ENCODE peak calls at places on chromosome 22, in four cellular contexts. R is lung, E is pancreas, J is heart left ventricle. Z is an unnamed sample. For H3K9me3, the result is how much of the 10 kb centered on the place peaks cover.

GRCh38 chr22:35620624-35621245 is 3.6 kb upstream of the MB start:
- DNase-seq in J (peak), E (no peak), R (no peak), Z (no peak)

GRCh38 chr22:34972498-34972897 is 93.5 kb upstream of the ISX start:
- DNase-seq in R (no peak), J (no peak), E (no peak), Z (no peak)

GRCh38 chr22:44085743-44086741 is 61.9 kb downstream of the PARVB start:
- DNase-seq in E (peak), J (peak), R (peak), Z (peak)

GRCh38 chr22:41557401-41558240 is 3.2 kb upstream of the CSDC2 start:
- DNase-seq in J (peak), E (peak), R (peak), Z (peak)

GRCh38 chr22:38953577-38954413 is 3.6 kb upstream of the APOBEC3A start:
- DNase-seq in E (no peak), J (no peak), R (no peak), Z (no peak)

GRCh38 chr22:39735776-39736175 is 157.8 kb downstream of the ENTHD1 start:
- DNase-seq in R (no peak), J (no peak), E (no peak), Z (no peak)

GRCh38 chr22:30605449-30606110 is 1.4 kb upstream of the TCN2 start:
- DNase-seq in R (peak), E (peak), J (peak), Z (peak)

GRCh38 chr22:44685384-44686056 is 16.5 kb upstream of the PRR5 start:
- DNase-seq in R (peak), E (no peak), J (no peak), Z (peak)

GRCh38 chr22:44879301-44879680 is 126.9 kb downstream of the ARHGAP8 start:
- DNase-seq in J (no peak), E (no peak), R (no peak), Z (no peak)

GRCh38 chr22:39528080-39528661 is 4.4 kb downstream of the RPS19BP1 start:
- DNase-seq in R (no peak), E (no peak), J (no peak), Z (no peak)

GRCh38 chr22:26648011-26648497 is 9.3 kb upstream of the MIAT start:
- DNase-seq in E (no peak), J (no peak), R (no peak), Z (no peak)

GRCh38 chr22:25759825-25760231 is 17.8 kb downstream of the MYO18B start:
- DNase-seq in J (no peak), E (no peak), R (peak), Z (no peak)

GRCh38 chr22:31329029-31329428 is 17.1 kb downstream of the PATZ1 start:
- DNase-seq in J (no peak), E (no peak), R (no peak), Z (no peak)

GRCh38 chr22:25199726-25200520 is at the start of gene CRYBB3:
- DNase-seq in R (no peak), E (no peak), J (no peak), Z (no peak)

GRCh38 chr22:31160328-31160978 is 471 bp downstream of the RNF185 start:
- DNase-seq in E (no peak), R (no peak), J (peak), Z (no peak)

GRCh38 chr22:30890689-30891442 is 77.7 kb downstream of the MORC2 start:
- DNase-seq in J (no peak), E (peak), R (no peak), Z (peak)

GRCh38 chr22:24420072-24420976 is 7.1 kb upstream of the ADORA2A start:
- DNase-seq in J (no peak), R (no peak), E (no peak), Z (no peak)

GRCh38 chr22:40463017-40463631 is 92.7 kb downstream of the SGSM3 start:
- DNase-seq in E (no peak), R (no peak), J (peak), Z (no peak)

GRCh38 chr22:30247974-30248373 is 1.4 kb upstream of the LIF start:
- DNase-seq in R (no peak), J (no peak), E (no peak), Z (no peak)

GRCh38 chr22:39654959-39655579 is 84.5 kb downstream of the CACNA1I start:
- DNase-seq in E (no peak), J (no peak), R (no peak), Z (peak)

GRCh38 chr22:40240160-40240559 is 62.4 kb downstream of the TNRC6B start:
- DNase-seq in R (no peak), E (no peak), J (no peak), Z (no peak)

GRCh38 chr22:39068033-39068785 is 8.9 kb upstream of the APOBEC3G start:
- DNase-seq in R (no peak), J (no peak), E (no peak), Z (no peak)

GRCh38 chr22:39241632-39242388 is 3.0 kb downstream of the PDGFB start:
- DNase-seq in E (peak), J (peak), R (no peak), Z (no peak)

DNA sequence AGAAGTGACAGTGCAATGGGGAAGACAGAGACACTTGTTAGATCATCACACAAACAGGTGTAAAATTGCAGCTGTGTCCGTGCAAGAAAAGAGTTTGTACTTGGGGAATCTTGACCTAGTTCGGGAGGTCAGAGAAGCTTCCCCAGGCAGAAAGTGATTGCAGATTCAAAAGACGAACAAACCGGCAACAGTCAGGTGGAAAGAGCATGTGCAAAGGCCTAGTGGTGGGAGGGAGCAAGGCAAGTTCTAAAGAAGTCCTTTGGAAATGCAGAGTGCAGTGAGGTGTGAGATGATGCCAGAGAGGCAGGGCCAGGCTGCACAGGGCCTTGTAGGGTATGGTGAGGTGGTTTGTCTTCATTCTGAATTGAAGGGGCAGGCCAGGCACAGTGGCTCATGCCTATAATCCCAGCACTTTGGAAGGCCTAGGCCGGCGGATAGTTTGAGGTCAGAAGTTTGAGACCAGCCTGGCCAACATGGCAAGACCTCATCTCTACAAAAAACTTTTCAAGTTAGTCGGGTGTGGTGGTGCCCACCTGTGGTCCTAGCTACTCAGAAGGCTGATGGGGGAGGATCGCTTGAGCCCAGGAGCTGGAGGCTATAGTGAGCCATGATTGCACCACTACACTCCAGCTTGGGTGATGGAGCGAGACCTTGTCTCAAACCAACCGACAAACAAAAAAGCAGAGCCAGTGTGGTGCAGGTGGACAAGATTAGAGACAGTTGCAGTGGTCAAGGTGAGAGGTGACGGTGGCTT is 1.9 kb upstream of the ESS2 start:
- DNase-seq in R (no peak), J (no peak), E (no peak), Z (no peak)
- TF ChIP-seq CTCF in R (no peak), J (no peak), E (no peak), Z (peak)

DNA sequence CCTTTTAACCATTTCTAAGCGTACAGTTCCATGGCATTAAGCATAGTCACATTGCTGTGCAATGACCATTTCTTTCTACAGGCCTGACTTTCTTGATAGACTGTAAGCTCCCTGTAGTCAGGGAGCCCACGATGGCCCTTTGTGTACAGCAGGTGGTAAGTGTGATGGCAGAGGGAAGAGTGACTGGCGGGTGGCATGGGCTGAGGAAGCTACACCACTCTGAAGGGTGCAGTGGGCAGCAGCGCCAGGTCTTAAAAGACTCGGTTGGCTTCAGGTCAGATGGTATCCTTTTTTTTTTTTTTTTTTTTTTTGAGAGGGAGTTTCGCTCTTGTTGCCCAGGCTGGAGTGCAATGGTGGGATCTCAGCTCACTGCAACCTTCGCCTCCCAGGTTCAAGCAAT is 1.6 kb downstream of the PPM1F start:
- DNase-seq in J (no peak), E (no peak), R (no peak), Z (no peak)
- H3K4me3 ChIP-seq in J (peak), E (no peak), R (no peak), Z (no peak)

GRCh38 chr22:47237890-47238480 is 475.5 kb downstream of the TBC1D22A start:
- DNase-seq in E (no peak), J (no peak), R (peak), Z (no peak)

GRCh38 chr22:47236718-47237117 is 474.3 kb downstream of the TBC1D22A start:
- DNase-seq in R (no peak), E (no peak), J (no peak), Z (no peak)

GRCh38 chr22:47245286-47245685 is 482.8 kb downstream of the TBC1D22A start:
- DNase-seq in R (no peak), E (no peak), J (no peak), Z (no peak)

GRCh38 chr22:47238886-47239860 is 476.7 kb downstream of the TBC1D22A start:
- DNase-seq in E (no peak), R (peak), J (no peak), Z (no peak)

DNA sequence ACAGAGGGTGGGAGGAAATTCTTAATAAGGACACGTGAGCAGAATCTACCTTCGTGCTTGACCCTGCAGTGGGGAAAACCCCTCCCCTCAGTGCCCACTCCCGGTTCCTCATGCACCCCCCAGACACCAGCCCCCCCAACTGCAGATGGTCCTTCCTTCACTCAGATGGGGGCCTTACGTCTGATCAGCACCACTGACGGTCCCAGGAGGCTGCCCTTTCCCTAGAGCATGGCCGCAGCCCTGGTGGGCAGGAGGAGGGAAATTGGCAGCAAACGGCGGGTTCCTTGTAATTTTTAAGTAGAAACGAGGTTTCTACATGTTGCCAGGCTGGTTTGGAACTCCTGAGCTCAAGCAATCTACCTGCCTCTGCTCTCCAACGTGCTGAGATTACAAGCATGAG is 477.7 kb downstream of the TBC1D22A start:
- DNase-seq in R (no peak), E (no peak), J (no peak), Z (no peak)
- H3K9me3 ChIP-seq in R (under half), E (under half), J (under half), Z (under half)

GRCh38 chr22:28935713-28936112 is 52.3 kb downstream of the ZNRF3 start:
- DNase-seq in J (no peak), E (no peak), R (no peak), Z (no peak)
- TF ChIP-seq CTCF in J (no peak), E (no peak), R (no peak), Z (peak)

GRCh38 chr22:20211997-20212753 is 55.9 kb downstream of the RTN4R start:
- DNase-seq in J (peak), E (peak), R (peak), Z (no peak)
- H3K4me3 ChIP-seq in J (no peak), E (no peak), R (no peak), Z (no peak)

DNA sequence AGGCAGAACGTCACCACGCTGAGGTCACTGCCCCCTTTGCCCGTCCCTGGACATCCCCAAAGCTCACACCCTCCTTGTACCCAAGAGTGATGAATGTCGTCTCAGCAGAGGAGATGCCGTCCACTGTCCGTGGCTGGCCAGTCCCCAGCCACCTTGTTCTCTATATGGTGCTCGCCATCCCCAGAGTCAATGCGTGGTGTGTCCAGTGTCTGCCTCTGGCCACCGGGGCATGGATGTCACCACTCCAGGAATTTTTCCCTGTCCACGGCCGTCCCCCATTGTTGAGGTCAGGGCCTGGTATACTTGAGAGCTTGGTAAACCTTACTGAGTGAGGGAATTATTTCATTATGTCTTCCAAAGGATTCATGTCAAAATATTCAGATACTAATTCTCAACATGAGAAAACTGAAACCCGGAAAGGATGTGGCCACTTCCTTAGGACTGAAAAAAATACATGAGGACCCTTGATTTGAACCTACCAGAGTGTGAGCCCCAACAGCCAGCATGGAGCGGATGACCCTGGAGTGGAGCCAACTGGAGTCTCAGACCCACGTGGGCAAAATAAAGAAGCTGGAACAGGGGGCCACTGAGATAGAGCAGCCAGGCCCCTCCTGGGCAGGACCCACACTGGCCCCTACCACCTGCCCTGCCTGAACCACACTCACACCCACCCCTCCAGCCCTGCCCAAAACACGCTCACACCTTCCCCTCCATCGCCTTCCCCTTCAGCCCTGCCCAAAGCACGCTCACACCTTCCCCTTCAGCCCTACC is 376.4 kb downstream of the BRD1 start:
- DNase-seq in J (no peak), R (no peak), E (no peak), Z (no peak)
- H3K9me3 ChIP-seq in J (under half), R (under half), E (under half), Z (under half)

DNA sequence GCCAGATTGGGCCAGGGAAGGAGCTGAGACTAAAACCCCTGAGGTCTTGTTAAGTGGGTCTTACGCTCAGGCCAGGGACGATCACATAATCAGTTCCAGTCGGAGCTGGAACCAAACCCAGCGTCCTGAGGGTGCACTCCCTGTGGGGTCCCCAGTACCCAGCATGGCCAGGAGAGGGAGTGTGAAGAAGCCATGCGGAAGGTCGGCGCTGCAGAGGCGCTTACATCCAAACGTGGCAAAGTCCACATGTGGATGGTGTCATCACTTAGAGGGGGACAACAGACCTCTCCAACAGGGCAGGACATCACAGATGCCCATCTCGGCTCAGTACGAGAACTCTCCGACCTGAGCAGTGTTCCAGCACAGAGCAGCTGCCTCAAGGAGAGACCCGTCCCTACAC is 8.3 kb downstream of the ATP5MGL start:
- DNase-seq in E (no peak), R (no peak), J (no peak), Z (peak)
- TF ChIP-seq CTCF in E (no peak), R (no peak), J (no peak), Z (peak)

DNA sequence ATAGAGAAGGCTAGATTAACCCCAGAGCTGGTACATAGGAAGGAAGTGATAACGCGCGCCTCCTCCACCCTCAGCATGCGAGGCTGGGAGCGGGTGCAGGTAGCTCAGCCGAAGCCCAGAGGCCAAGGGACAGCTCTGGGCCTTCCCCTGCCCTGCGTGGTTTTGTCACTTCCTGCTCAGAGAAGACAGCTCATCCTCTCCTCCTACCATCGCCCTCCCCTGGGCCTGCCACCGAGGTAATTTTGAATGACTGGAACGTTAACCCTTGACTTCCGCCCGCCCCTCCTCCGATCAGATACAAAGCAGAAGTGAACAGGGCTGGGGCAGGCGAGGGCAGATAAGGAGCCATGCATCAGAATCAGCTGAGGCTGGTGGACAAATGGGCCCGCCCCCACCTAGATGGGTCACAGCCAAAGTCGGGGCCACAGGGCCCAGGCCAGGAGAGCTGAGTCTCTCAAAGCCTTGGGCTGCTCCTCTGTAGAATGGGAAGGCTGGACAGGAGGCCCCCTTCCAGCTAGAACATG is 1.6 kb downstream of the RAC2 start:
- DNase-seq in R (peak), E (no peak), J (peak), Z (no peak)
- H3K4me3 ChIP-seq in R (no peak), E (no peak), J (no peak), Z (no peak)